ENCODE peak calls at places on chromosomes 1 and 21, in four cellular contexts. Y is testis, E is lower leg skin, M is A549. B is an unnamed sample.

GRCh38 chr1:167821969-167822685 is 91.8 kb downstream of the ADCY10 start:
- DNase-seq in Y (no peak), E (no peak), M (no peak), B (no peak)

GRCh38 chr1:7490576-7490975 is 280.5 kb upstream of the VAMP3 start:
- DNase-seq in M (no peak), E (no peak), Y (no peak), B (no peak)

GRCh38 chr21:31573217-31573616 is 86.3 kb upstream of the SOD1 start:
- DNase-seq in E (no peak), M (no peak), Y (no peak), B (no peak)

GRCh38 chr1:151472852-151473731 is 13.8 kb upstream of the POGZ start:
- DNase-seq in Y (peak), M (no peak), E (peak), B (peak)

GRCh38 chr1:207745285-207745684 is 6.6 kb upstream of the CD46 start:
- DNase-seq in Y (no peak), M (no peak), E (no peak), B (no peak)

GRCh38 chr1:181855380-181855779 is 206.1 kb downstream of the ZNF648 start:
- DNase-seq in E (no peak), M (no peak), Y (no peak), B (no peak)

GRCh38 chr1:25204797-25205441 is 27.4 kb downstream of the SYF2 start:
- DNase-seq in E (no peak), Y (no peak), M (peak), B (no peak)

GRCh38 chr1:117370071-117370470 is 2.8 kb downstream of the MAN1A2 start:
- DNase-seq in E (no peak), Y (no peak), M (no peak), B (no peak)

GRCh38 chr1:29602203-29602602 is 365.9 kb downstream of the PTPRU start:
- DNase-seq in E (no peak), M (no peak), Y (peak), B (no peak)

GRCh38 chr1:84141177-84142003 is 2.7 kb upstream of the PRKACB start:
- DNase-seq in Y (no peak), M (no peak), E (no peak), B (no peak)

GRCh38 chr21:38075833-38076567 is 159.7 kb upstream of the KCNJ6 start:
- DNase-seq in Y (no peak), M (no peak), E (no peak), B (no peak)

GRCh38 chr1:183932412-183932811 is 105.1 kb downstream of the COLGALT2 start:
- DNase-seq in E (peak), M (no peak), Y (peak), B (peak)

GRCh38 chr21:29092102-29092959 is 18.9 kb upstream of the CCT8 start:
- DNase-seq in E (no peak), Y (no peak), M (no peak), B (no peak)

GRCh38 chr1:43617011-43617410 is 32.9 kb upstream of the KDM4A start:
- DNase-seq in E (no peak), Y (no peak), M (no peak), B (no peak)

GRCh38 chr1:168227620-168228019 is 1.8 kb downstream of the SFT2D2 start:
- DNase-seq in E (no peak), Y (no peak), M (no peak), B (no peak)

GRCh38 chr1:33918368-33918767 is 54.5 kb downstream of the HMGB4 start:
- DNase-seq in M (no peak), E (no peak), Y (no peak), B (no peak)

GRCh38 chr1:181062800-181063428 is 25.6 kb upstream of the IER5 start:
- DNase-seq in Y (no peak), M (no peak), E (no peak), B (no peak)

GRCh38 chr21:34775793-34776192 is 107.0 kb downstream of the CLIC6 start:
- DNase-seq in M (no peak), Y (no peak), E (no peak), B (no peak)

GRCh38 chr1:208069317-208069716 is 158.4 kb upstream of the CD34 start:
- DNase-seq in E (no peak), M (no peak), Y (no peak), B (no peak)

GRCh38 chr1:1081311-1082238 is 7.5 kb upstream of the RNF223 start:
- DNase-seq in Y (peak), M (no peak), E (no peak), B (peak)

GRCh38 chr1:23692308-23692871 is 784 bp downstream of the RPL11 start:
- DNase-seq in E (no peak), M (no peak), Y (no peak), B (no peak)

GRCh38 chr1:115879977-115880376 is 39.1 kb upstream of the NHLH2 start:
- DNase-seq in Y (no peak), M (no peak), E (no peak), B (no peak)

GRCh38 chr21:39313042-39313456 is 383 bp downstream of the BRWD1 start:
- DNase-seq in E (peak), M (peak), Y (peak), B (peak)

GRCh38 chr1:3790952-3791351 is 5.3 kb downstream of the LRRC47 start:
- DNase-seq in E (no peak), M (no peak), Y (no peak), B (no peak)

GRCh38 chr1:1908506-1908791 is 6.6 kb upstream of the CALML6 start:
- DNase-seq in M (peak), E (no peak), Y (no peak), B (no peak)

GRCh38 chr21:44298301-44298700 is 1.6 kb upstream of the PFKL start:
- DNase-seq in M (no peak), E (no peak), Y (no peak), B (no peak)

GRCh38 chr1:167057297-167057688 is 32.9 kb downstream of the GPA33 start:
- DNase-seq in Y (peak), E (no peak), M (peak), B (no peak)

GRCh38 chr1:9573723-9574122 is 15.0 kb upstream of the TMEM201 start:
- DNase-seq in Y (no peak), M (no peak), E (no peak), B (no peak)

GRCh38 chr1:231971397-231972233 is 345.0 kb downstream of the DISC1 start:
- DNase-seq in E (no peak), Y (no peak), M (no peak), B (no peak)

GRCh38 chr1:182955596-182956588 is 2.9 kb upstream of the SHCBP1L start:
- DNase-seq in E (no peak), M (no peak), Y (no peak), B (no peak)

GRCh38 chr21:34967509-34968289 is 81.4 kb downstream of the RUNX1 start:
- DNase-seq in M (peak), Y (no peak), E (no peak), B (no peak)

GRCh38 chr1:26110731-26111529 is 694 bp upstream of the PDIK1L start:
- DNase-seq in E (peak), M (peak), Y (peak), B (peak)

GRCh38 chr1:27726173-27726793 is 522 bp downstream of the FAM76A start:
- DNase-seq in M (peak), E (peak), Y (peak), B (peak)

GRCh38 chr1:68916227-68916853 is 419.5 kb upstream of the DEPDC1 start:
- DNase-seq in M (no peak), Y (peak), E (peak), B (peak)

GRCh38 chr1:35586808-35587207 is 13.7 kb downstream of the TFAP2E start:
- DNase-seq in M (no peak), E (no peak), Y (no peak), B (no peak)

DNA sequence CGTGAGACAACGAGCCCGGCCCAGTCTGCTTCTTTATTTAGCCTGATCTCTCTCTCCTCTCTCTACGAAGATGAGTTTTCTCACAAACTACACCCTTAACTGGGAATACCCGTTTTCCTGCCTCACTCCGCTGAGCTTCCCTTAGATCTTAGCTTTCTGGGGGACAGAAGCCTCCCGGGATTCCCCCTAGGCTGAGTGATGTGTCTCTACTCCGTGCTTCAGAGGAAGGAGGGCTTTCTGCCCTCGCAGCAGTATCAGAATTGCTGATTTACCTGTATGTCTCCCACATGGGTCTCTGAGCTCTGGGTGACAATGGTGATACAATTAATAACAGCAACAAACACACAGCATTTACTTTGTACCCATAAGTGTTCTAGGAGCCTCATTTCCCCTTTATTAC is 1.0 kb downstream of the ZBTB17 start:
- DNase-seq in M (no peak), Y (no peak), E (no peak), B (no peak)
- H3K4me3 ChIP-seq in M (peak), Y (peak), E (no peak), B (peak)

GRCh38 chr1:145845144-145845513 is 301 bp upstream of the NUDT17 start:
- DNase-seq in Y (no peak), E (no peak), M (no peak), B (no peak)
- TF ChIP-seq POLR2A in Y (no peak), E (no peak), M (no peak), B (no peak)

DNA sequence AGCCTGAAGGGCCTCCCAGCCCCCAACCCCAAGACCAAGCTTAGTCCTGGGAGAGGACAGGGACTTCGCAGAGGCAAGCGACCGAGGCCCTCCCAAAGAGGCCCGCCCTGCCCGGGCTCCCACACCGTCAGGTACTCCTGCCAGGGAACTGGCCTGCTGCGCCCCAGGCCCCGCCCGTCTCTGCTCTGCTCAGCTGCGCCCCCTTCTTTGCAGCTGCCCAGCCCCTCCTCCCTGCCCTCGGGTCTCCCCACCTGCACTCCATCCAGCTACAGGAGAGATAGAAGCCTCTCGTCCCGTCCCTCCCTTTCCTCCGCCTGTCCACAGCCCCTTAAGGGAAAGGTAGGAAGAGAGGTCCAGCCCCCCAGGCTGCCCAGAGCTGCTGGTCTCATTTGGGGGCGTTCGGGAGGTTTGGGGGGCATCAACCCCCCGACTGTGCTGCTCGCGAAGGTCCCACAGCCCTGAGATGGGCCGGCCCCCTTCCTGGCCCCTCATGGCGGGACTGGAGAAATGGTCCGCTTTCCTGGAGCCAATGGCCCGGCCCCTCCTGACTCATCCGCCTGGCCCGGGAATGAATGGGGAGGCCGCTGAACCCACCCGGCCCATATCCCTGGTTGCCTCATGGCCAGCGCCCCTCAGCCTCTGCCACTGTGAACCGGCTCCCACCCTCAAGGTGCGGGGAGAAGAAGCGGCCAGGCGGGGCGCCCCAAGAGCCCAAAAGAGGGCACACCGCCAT is 21.9 kb upstream of the ARF1 start:
- DNase-seq in M (no peak), E (no peak), Y (no peak), B (no peak)
- H3K4me3 ChIP-seq in M (peak), E (no peak), Y (no peak), B (no peak)

GRCh38 chr1:46183926-46184557 is 7.8 kb upstream of the P3R3URF start:
- DNase-seq in M (no peak), E (no peak), Y (no peak), B (no peak)

GRCh38 chr1:46186076-46186475 is 9.8 kb upstream of the P3R3URF start:
- DNase-seq in E (no peak), M (no peak), Y (no peak), B (no peak)

GRCh38 chr1:46181343-46182260 is 5.3 kb upstream of the P3R3URF start:
- DNase-seq in M (no peak), E (no peak), Y (no peak), B (no peak)

GRCh38 chr1:46184920-46185658 is 8.8 kb upstream of the P3R3URF start:
- DNase-seq in Y (no peak), M (no peak), E (no peak), B (no peak)

GRCh38 chr1:46183119-46183842 is 7.0 kb upstream of the P3R3URF start:
- DNase-seq in Y (peak), M (peak), E (peak), B (peak)
- TF ChIP-seq POLR2A in Y (no peak), M (no peak), E (no peak), B (peak)

DNA sequence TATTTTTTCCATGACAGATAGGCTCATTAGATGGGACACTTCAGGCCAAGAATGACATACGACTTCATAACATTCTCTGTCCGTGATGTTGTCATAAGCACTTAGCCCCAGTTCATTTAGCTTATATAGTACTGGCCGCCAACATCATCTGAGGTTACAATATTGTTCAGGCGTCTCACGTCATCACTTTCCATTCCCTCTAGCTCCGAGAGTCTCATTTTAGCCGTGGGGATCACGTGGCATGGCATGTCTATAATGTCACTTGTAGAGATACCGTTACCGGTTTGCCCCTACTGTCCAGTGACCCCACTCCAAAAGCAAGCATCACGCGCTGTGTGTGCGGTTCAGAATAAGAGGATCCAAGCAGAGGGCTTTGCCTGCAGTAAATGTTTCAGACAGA is 34.6 kb upstream of the HEATR1 start:
- DNase-seq in E (no peak), Y (no peak), M (no peak), B (no peak)
- H3K4me3 ChIP-seq in E (no peak), Y (no peak), M (no peak), B (no peak)

GRCh38 chr1:204516180-204516879 is at the start of gene MDM4:
- DNase-seq in M (peak), E (peak), Y (peak), B (peak)
- TF ChIP-seq POLR2A in M (peak), E (peak), Y (no peak), B (peak)

DNA sequence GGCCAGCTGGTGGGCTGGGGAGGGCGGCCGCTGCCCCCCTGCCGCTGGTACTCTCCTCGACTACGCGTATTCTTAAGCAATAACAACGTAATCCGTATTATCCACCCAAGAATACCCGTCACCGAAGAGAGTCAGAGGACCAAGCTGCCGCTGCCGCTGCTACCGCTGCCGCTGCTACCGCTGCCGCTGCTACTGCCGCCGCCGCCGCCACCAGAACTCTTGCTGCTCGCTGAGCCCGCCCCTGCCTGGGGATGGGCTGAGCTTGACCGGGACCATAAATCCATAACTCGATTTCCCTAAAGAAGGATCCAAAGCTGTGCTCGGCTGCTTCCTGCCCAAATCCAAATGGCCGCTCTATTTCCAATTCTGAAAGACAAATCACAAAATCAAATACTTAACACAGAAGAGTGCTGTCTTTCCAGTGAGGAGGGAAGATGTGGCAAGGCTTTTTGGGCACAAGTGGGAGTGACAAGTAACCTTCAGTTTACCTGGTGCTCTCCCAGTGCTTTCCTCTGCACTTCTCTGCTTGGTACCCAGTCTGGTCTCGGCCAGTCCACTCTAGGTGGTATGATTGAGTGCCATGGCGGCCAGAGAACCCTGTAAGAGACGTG is 125.3 kb upstream of the DPYD start:
- DNase-seq in M (no peak), Y (peak), E (no peak), B (no peak)
- H3K4me3 ChIP-seq in M (peak), Y (peak), E (no peak), B (no peak)

GRCh38 chr1:17891205-17892110 is 136.3 kb downstream of the ACTL8 start:
- DNase-seq in E (no peak), M (no peak), Y (no peak), B (no peak)
- TF ChIP-seq POLR2A in E (no peak), M (no peak), Y (no peak), B (no peak)